ENCODE peak calls at places on chromosomes 11 and 22, in five cellular contexts. X is pulmonary artery endothelial cell, C is IMR-90, V is fibroblast of pulmonary artery, L is HEK293T. N is an unnamed sample.

GRCh38 chr11:8206251-8207079 is 37.6 kb upstream of the RIC3 start:
- DNase-seq in C (no peak), L (no peak), X (peak), V (peak), N (peak)

GRCh38 chr11:111840143-111840542 is 31.2 kb downstream of the ALG9 start:
- DNase-seq in V (peak), L (no peak), C (no peak), X (no peak), N (no peak)

GRCh38 chr22:19819911-19820879 is 34.5 kb downstream of the GNB1L start:
- DNase-seq in L (no peak), V (no peak), X (no peak), C (no peak), N (no peak)

GRCh38 chr11:83979593-83979992 is 693.4 kb upstream of the CCDC90B start:
- DNase-seq in V (no peak), X (no peak), L (no peak), C (no peak), N (no peak)

GRCh38 chr11:128506999-128507591 is 80.3 kb downstream of the ETS1 start:
- DNase-seq in V (peak), L (no peak), C (peak), X (peak), N (no peak)

GRCh38 chr11:107915229-107915628 is 13.0 kb upstream of the RAB39A start:
- DNase-seq in X (no peak), C (no peak), V (no peak), L (no peak), N (no peak)

GRCh38 chr11:93271596-93271995 is 58.9 kb upstream of the DEUP1 start:
- DNase-seq in L (no peak), V (no peak), X (no peak), C (no peak), N (no peak)

GRCh38 chr11:61494341-61495038 is 14.1 kb upstream of the LRRC10B start:
- DNase-seq in C (no peak), L (no peak), X (no peak), V (no peak), N (no peak)

GRCh38 chr11:132072044-132072879 is 701.8 kb downstream of the NTM start:
- DNase-seq in C (peak), X (peak), L (no peak), V (peak), N (no peak)

GRCh38 chr22:20267441-20268288 is 453 bp downstream of the RTN4R start:
- DNase-seq in V (no peak), X (no peak), C (no peak), L (peak), N (no peak)

GRCh38 chr11:75476716-75477613 is 44.0 kb upstream of the KLHL35 start:
- DNase-seq in L (no peak), C (no peak), V (no peak), X (no peak), N (peak)

GRCh38 chr11:30016588-30017363 is at the start of gene KCNA4:
- DNase-seq in V (peak), X (no peak), L (peak), C (no peak), N (no peak)